ENCODE peak calls at places on chromosomes 3 and 15, in nine cellular contexts. R, U, A, N, T, P, S, J and D are unnamed samples.

GRCh38 chr15:60781211-60781713 is 302.3 kb upstream of the ICE2 start:
- DNase-seq in R (no peak), U (no peak), A (no peak), N (no peak), T (no peak), P (no peak), S (no peak), J (no peak), D (no peak)

GRCh38 chr3:126858887-126859286 is 124.0 kb upstream of the PLXNA1 start:
- DNase-seq in R (peak; percentile 99), U (no peak), A (peak; percentile 90), N (no peak), T (no peak), P (peak; percentile 85), S (peak; percentile 36), J (peak; percentile 65), D (peak; percentile 99)

GRCh38 chr3:124526601-124527000 is 203.7 kb upstream of the UMPS start:
- DNase-seq in R (no peak), U (no peak), A (no peak), N (no peak), T (no peak), P (no peak), S (no peak), J (no peak), D (no peak)

GRCh38 chr3:103968751-103969150 is 1398.0 kb upstream of the ALCAM start:
- DNase-seq in R (no peak), U (no peak), A (no peak), N (no peak), T (no peak), P (no peak), S (no peak), J (no peak), D (no peak)

GRCh38 chr3:124636101-124636862 is 94.0 kb upstream of the UMPS start:
- DNase-seq in R (no peak), U (no peak), A (no peak), N (no peak), T (no peak), P (no peak), S (no peak), J (no peak), D (no peak)

GRCh38 chr3:186964629-186965028 is 34.3 kb downstream of the ST6GAL1 start:
- DNase-seq in R (no peak), U (no peak), A (no peak), N (no peak), T (no peak), P (no peak), S (no peak), J (no peak), D (no peak)

GRCh38 chr3:154819491-154819890 is 260.6 kb upstream of the MME start:
- DNase-seq in R (no peak), U (no peak), A (no peak), N (no peak), T (no peak), P (no peak), S (no peak), J (no peak), D (no peak)

GRCh38 chr15:40365016-40365415 is 7.0 kb downstream of the DISP2 start:
- DNase-seq in R (no peak), U (no peak), A (no peak), N (no peak), T (no peak), P (no peak), S (no peak), J (no peak), D (no peak)

GRCh38 chr3:64741344-64741743 is 53.5 kb upstream of the ADAMTS9 start:
- DNase-seq in R (no peak), U (no peak), A (peak; percentile 8), N (no peak), T (no peak), P (peak; percentile 69), S (peak; percentile 85), J (peak; percentile 74), D (peak; percentile 28)

GRCh38 chr15:56917652-56918045 is 795 bp upstream of the TCF12 start:
- DNase-seq in R (no peak), U (no peak), A (no peak), N (no peak), T (no peak), P (no peak), S (no peak), J (no peak), D (no peak)

GRCh38 chr15:75532413-75533250 is 46.5 kb downstream of the PTPN9 start:
- DNase-seq in R (peak; percentile 66), U (peak; percentile 14), A (peak; percentile 67), N (peak; percentile 18), T (peak; percentile 49), P (peak; percentile 51), S (peak; percentile 86), J (peak; percentile 92), D (peak; percentile 87)

GRCh38 chr15:35743320-35743719 is 197.4 kb upstream of the DPH6 start:
- DNase-seq in R (no peak), U (no peak), A (no peak), N (no peak), T (no peak), P (no peak), S (no peak), J (no peak), D (no peak)

GRCh38 chr3:167938516-167938915 is 157.2 kb downstream of the GOLIM4 start:
- DNase-seq in R (no peak), U (no peak), A (no peak), N (no peak), T (no peak), P (no peak), S (no peak), J (no peak), D (no peak)

GRCh38 chr15:74982183-74982582 is 13.2 kb upstream of the SCAMP5 start:
- DNase-seq in R (no peak), U (no peak), A (no peak), N (no peak), T (no peak), P (no peak), S (no peak), J (no peak), D (peak; percentile 30)

GRCh38 chr3:32392530-32393302 is 1.1 kb downstream of the CMTM7 start:
- DNase-seq in R (peak; percentile 57), U (no peak), A (peak; percentile 55), N (no peak), T (no peak), P (peak; percentile 67), S (peak; percentile 83), J (peak; percentile 80), D (peak; percentile 30)

DNA sequence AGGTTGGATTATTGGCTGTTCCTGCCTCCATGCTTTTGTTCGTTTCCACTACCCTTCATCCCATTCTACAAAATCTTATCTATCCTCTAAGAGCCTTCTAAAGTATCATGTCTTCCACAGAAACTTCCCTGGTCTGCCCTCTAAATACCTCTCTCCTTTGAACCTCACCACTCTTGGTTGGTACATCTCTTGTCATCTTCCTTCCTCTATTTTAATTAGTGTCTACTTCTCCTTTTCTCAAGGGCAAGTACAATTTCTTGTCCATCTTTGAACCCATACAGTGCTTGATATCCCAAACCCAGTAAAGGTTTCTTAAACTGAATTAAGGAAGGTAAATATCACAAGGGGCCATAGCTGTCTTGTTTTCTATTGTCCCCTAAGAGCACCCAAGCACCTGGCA is 2.5 kb upstream of the DAPK2 start:
- DNase-seq in R (no peak), U (peak; percentile 34), A (no peak), N (peak; percentile 58), T (no peak), P (no peak), S (no peak), J (no peak), D (no peak)
- TF ChIP-seq CTCF in R (no peak), U (no peak), A (no peak), N (no peak), T (no peak), P (no peak), S (no peak), J (no peak), D (no peak)

DNA sequence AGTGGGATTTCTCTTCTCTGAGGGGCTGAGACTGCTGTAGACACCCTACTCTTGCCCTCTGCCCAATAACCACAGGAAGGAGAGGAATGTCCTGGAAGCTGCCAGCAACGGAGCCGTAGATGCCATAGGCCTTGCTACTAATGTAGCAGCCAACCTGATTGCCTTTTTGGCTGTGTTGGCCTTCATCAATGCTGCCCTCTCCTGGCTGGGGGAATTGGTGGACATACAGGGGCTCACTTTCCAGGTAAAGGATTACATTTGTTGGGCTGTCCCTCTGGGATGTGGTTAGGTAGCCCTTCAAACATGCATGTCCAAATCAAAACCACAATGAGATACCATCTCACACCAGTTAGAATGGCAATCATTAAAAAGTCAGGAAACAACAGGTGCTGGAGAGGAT is 16.1 kb downstream of the SLC28A2 start:
- DNase-seq in R (peak; percentile 25), U (peak; percentile 19), A (no peak), N (peak; percentile 7), T (no peak), P (no peak), S (no peak), J (no peak), D (peak; percentile 13)
- TF ChIP-seq CTCF in R (peak; percentile 30), U (no peak), A (peak; percentile 8), N (no peak), T (peak; percentile 52), P (no peak), S (no peak), J (no peak), D (no peak)

GRCh38 chr3:194930439-194931204 is 244.9 kb downstream of the FAM43A start:
- DNase-seq in R (peak; percentile 46), U (no peak), A (peak; percentile 58), N (peak; percentile 91), T (no peak), P (peak; percentile 92), S (no peak), J (no peak), D (peak; percentile 75)

GRCh38 chr3:194928183-194928736 is 242.6 kb downstream of the FAM43A start:
- DNase-seq in R (peak; percentile 73), U (no peak), A (peak; percentile 36), N (no peak), T (no peak), P (peak; percentile 45), S (no peak), J (no peak), D (no peak)

GRCh38 chr3:194925614-194926013 is 239.9 kb downstream of the FAM43A start:
- DNase-seq in R (no peak), U (no peak), A (no peak), N (no peak), T (no peak), P (no peak), S (no peak), J (no peak), D (no peak)

GRCh38 chr3:194931366-194931765 is 245.7 kb downstream of the FAM43A start:
- DNase-seq in R (no peak), U (no peak), A (no peak), N (no peak), T (no peak), P (peak; percentile 9), S (no peak), J (no peak), D (no peak)

GRCh38 chr3:194928831-194929594 is 243.3 kb downstream of the FAM43A start:
- DNase-seq in R (no peak), U (peak; percentile 33), A (no peak), N (no peak), T (peak; percentile 69), P (no peak), S (no peak), J (no peak), D (no peak)
- TF ChIP-seq CTCF in R (peak; percentile 39), U (no peak), A (peak; percentile 83), N (no peak), T (peak; percentile 100), P (peak; percentile 55), S (peak; percentile 60), J (peak; percentile 56), D (no peak)

DNA sequence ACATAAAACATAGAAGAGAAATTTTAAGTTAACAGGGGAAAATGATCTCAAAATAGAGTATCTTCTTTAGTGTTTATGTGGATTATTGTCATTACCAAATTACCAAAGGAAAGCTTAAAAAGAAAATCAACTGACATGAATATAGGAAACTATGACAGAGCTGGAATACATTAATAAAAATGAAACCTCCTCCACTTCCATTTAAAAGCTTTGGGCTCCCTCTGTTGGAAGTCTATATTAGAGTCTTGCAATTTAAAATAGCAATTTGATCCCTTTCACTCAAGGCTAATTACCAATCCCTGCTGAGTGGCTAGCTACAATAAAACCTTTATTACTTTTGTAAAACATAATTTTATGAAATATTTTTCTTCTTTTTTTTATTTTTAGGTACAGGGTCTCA is 61.4 kb upstream of the IMPG2 start:
- DNase-seq in R (peak; percentile 52), U (peak; percentile 31), A (peak; percentile 5), N (no peak), T (peak; percentile 6), P (peak; percentile 32), S (no peak), J (peak; percentile 73), D (peak; percentile 51)
- TF ChIP-seq CTCF in R (peak; percentile 40), U (peak; percentile 54), A (peak; percentile 33), N (peak; percentile 2), T (peak; percentile 15), P (peak; percentile 50), S (peak; percentile 54), J (peak; percentile 48), D (peak; percentile 30)